ENCODE peak calls at places on chromosomes 3 and 15, in seven cellular contexts. G is fibroblast of lung; N is HAP-1; D is naive thymus-derived CD4-positive, alpha-beta T cell; Z is transverse colon; B is cardiac muscle cell; Y is hepatocyte. J is an unnamed sample. For H3K4me1, the result is how much of the 10 kb centered on the place peaks cover.

GRCh38 chr15:88950600-88951160 is 37.5 kb upstream of the MFGE8 start:
- DNase-seq in Z (no peak), D (no peak), G (no peak), Y (no peak), B (no peak), N (no peak), J (no peak)

GRCh38 chr3:120203621-120204020 is 81.4 kb downstream of the GPR156 start:
- DNase-seq in N (no peak), G (no peak), B (peak), Y (no peak), D (no peak), Z (no peak), J (no peak)

GRCh38 chr3:169914321-169914720 is 2.9 kb downstream of the SAMD7 start:
- DNase-seq in Z (no peak), N (no peak), B (peak), Y (peak), G (peak), D (no peak), J (no peak)

GRCh38 chr3:107956991-107957467 is 133.8 kb downstream of the CD47 start:
- DNase-seq in Z (peak), Y (peak), D (no peak), B (peak), N (no peak), G (peak), J (peak)

GRCh38 chr15:25241241-25241801 is 197.5 kb downstream of the UBE3A start:
- DNase-seq in N (no peak), B (no peak), Y (no peak), G (no peak), Z (no peak), D (no peak), J (no peak)

GRCh38 chr3:14480207-14481017 is 59.7 kb downstream of the GRIP2 start:
- DNase-seq in D (no peak), N (no peak), Y (peak), G (no peak), Z (no peak), B (peak), J (no peak)

GRCh38 chr3:126714296-126714900 is 10.4 kb downstream of the CHCHD6 start:
- DNase-seq in B (no peak), G (no peak), N (no peak), D (no peak), Z (no peak), Y (no peak), J (no peak)

GRCh38 chr3:10483686-10484345 is 21.6 kb downstream of the ATP2B2 start:
- DNase-seq in N (no peak), G (no peak), Z (no peak), Y (no peak), D (no peak), B (no peak), J (peak)

GRCh38 chr3:61577760-61578159 is 16.4 kb downstream of the PTPRG start:
- DNase-seq in B (no peak), G (no peak), Z (no peak), D (no peak), Y (no peak), N (no peak), J (no peak)

GRCh38 chr3:168121175-168121853 is 25.6 kb upstream of the GOLIM4 start:
- DNase-seq in B (peak), Y (no peak), D (no peak), G (peak), Z (peak), N (no peak), J (no peak)

GRCh38 chr3:123678108-123678511 is 93.3 kb upstream of the HACD2 start:
- DNase-seq in Y (no peak), G (peak), D (no peak), Z (no peak), B (peak), N (no peak), J (no peak)

GRCh38 chr3:106534206-106534605 is 665.4 kb upstream of the CBLB start:
- DNase-seq in B (peak), N (no peak), D (peak), Z (peak), Y (no peak), G (no peak), J (peak)

GRCh38 chr3:165983284-165983683 is 146.1 kb upstream of the BCHE start:
- DNase-seq in Y (no peak), Z (no peak), N (no peak), B (no peak), G (peak), D (no peak), J (no peak)

GRCh38 chr15:80639168-80639555 is 55.9 kb upstream of the ABHD17C start:
- DNase-seq in Y (no peak), D (no peak), Z (no peak), B (no peak), N (no peak), G (no peak), J (no peak)

GRCh38 chr15:58518626-58519025 is 86.8 kb downstream of the LIPC start:
- DNase-seq in N (no peak), G (no peak), D (no peak), B (no peak), Z (no peak), Y (no peak), J (no peak)

GRCh38 chr3:18199757-18200156 is 225.4 kb downstream of the SATB1 start:
- DNase-seq in N (no peak), D (no peak), B (no peak), G (no peak), Z (no peak), Y (no peak), J (no peak)

GRCh38 chr3:2110597-2111117 is 12.0 kb downstream of the CNTN4 start:
- DNase-seq in N (no peak), D (no peak), G (no peak), B (no peak), Y (no peak), Z (no peak), J (no peak)

GRCh38 chr3:54895613-54896012 is 32.2 kb downstream of the LRTM1 start:
- DNase-seq in B (no peak), D (no peak), Y (no peak), Z (no peak), G (no peak), N (no peak), J (no peak)

GRCh38 chr3:46505953-46506352 is 8.2 kb downstream of the RTP3 start:
- DNase-seq in G (no peak), N (no peak), B (no peak), Y (no peak), D (no peak), Z (no peak), J (no peak)

GRCh38 chr3:127645371-127646015 is 16.5 kb downstream of the PODXL2 start:
- DNase-seq in Z (no peak), B (no peak), N (no peak), D (no peak), Y (no peak), G (no peak), J (no peak)

GRCh38 chr3:33658971-33659848 is 58.8 kb downstream of the CLASP2 start:
- DNase-seq in D (no peak), B (peak), Z (peak), Y (peak), N (peak), G (peak), J (peak)

GRCh38 chr3:124202754-124203153 is 210.8 kb upstream of the ROPN1 start:
- DNase-seq in G (peak), Z (peak), D (no peak), B (peak), Y (peak), N (no peak), J (no peak)

GRCh38 chr3:186277268-186277909 is 84.6 kb downstream of the DGKG start:
- DNase-seq in G (peak), B (peak), D (no peak), Y (peak), N (peak), Z (no peak), J (no peak)

GRCh38 chr3:43621406-43621973 is 321 bp downstream of the ANO10 start:
- DNase-seq in Y (peak), B (no peak), Z (peak), N (no peak), D (no peak), G (no peak), J (peak)

GRCh38 chr3:129942296-129942695 is 32.2 kb upstream of the TRH start:
- DNase-seq in N (peak), Z (peak), Y (peak), D (no peak), B (peak), G (peak), J (no peak)

GRCh38 chr3:194322701-194323174 is 28.4 kb downstream of the CPN2 start:
- DNase-seq in B (no peak), Y (peak), N (no peak), D (no peak), Z (no peak), G (peak), J (peak)

GRCh38 chr15:55283295-55284147 is 6.1 kb downstream of the RAB27A start:
- DNase-seq in G (no peak), Y (no peak), B (no peak), Z (no peak), D (no peak), N (no peak), J (peak)

GRCh38 chr3:46479696-46480095 is 15.0 kb upstream of the LTF start:
- DNase-seq in B (no peak), N (no peak), Y (no peak), G (no peak), Z (no peak), D (no peak), J (no peak)

GRCh38 chr3:184760337-184761119 is 48.7 kb upstream of the MAGEF1 start:
- DNase-seq in Z (no peak), D (no peak), Y (no peak), B (no peak), G (no peak), N (no peak), J (no peak)

GRCh38 chr15:59298876-59299275 is 73.8 kb downstream of the MYO1E start:
- DNase-seq in G (no peak), Y (no peak), B (no peak), D (no peak), Z (no peak), N (no peak), J (no peak)

GRCh38 chr15:81400640-81401236 is 26.7 kb upstream of the TMC3 start:
- DNase-seq in Y (peak), G (peak), B (peak), Z (no peak), N (peak), D (no peak), J (no peak)

GRCh38 chr3:184289426-184289938 is 9.6 kb upstream of the PSMD2 start:
- DNase-seq in Y (peak), N (peak), Z (peak), G (peak), B (peak), D (peak), J (peak)

GRCh38 chr3:195394024-195394423 is 48.8 kb downstream of the ACAP2 start:
- DNase-seq in B (no peak), D (no peak), Y (no peak), G (no peak), N (no peak), Z (no peak), J (no peak)
- H3K4me3 ChIP-seq in B (no peak), D (no peak), Y (no peak), G (no peak), N (no peak), Z (no peak), J (no peak)

DNA sequence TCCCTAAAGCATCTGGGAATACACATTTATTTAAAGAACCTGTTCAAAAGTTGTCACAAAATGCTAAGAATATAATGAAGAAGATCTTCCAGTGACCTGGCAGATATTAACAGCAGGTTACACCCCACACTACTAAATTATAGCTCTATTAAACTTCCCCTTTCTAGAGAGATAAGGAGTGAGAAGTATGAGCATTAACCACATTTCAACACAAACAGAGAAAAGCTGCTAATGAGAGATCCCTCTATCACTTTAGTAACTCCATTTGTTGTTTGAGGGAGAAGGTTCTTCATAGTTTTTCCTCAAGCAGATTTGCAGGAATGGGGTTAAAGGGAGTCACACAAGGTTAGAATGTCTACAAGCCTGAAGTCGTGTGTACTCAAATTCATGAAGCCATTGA is 3.6 kb downstream of the COL8A1 start:
- DNase-seq in Z (no peak), B (no peak), N (no peak), D (no peak), Y (no peak), G (no peak), J (no peak)
- H3K4me1 ChIP-seq in Z (under half), B (under half), N (under half), D (under half), Y (under half), G (under half), J (under half)

DNA sequence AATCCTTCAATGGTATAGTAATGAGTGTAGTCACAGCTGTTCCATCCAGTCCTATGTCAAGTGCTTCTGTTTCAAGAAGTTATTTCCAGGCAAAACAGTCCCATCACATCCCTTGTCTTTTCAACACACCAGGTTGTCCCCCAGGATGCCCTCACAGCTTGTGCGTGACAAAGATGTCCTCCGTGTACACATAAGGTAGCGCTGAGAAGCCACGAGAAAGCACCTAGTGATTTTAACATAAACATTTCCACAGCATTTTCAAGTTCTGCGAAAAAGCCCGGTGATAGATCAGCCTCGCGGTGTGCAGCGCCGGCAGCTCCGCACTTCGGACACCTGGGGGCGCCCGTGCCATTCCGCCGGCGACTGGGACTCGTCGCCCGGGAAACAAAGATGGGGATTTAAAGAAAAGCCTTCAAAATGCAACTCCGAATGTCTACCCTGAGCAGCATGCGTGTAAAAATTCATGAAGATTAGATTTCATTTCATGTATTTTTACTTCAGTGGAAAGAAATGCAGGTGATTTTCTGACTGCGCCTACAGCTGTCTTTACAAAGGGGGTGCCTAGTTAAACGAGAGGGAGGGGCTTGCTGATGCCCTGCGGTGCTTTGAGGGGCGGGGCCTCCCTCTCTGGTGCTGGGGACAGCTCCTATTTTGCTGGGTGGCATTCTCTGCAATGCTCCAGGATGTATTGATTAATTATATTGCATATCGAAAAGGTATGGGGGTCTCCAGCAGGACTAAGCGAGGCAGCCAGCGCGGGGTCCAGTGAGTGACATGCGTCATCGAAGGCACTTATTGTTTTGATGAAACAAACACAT is 49.9 kb downstream of the KY start:
- DNase-seq in G (peak), Z (peak), Y (peak), B (peak), N (peak), D (peak), J (peak)
- H3K4me3 ChIP-seq in G (no peak), Z (no peak), Y (no peak), B (no peak), N (no peak), D (no peak), J (no peak)

GRCh38 chr3:23832523-23832922 is 26.8 kb downstream of the UBE2E1 start:
- DNase-seq in G (no peak), Z (no peak), Y (no peak), D (no peak), B (no peak), N (no peak), J (no peak)
- H3K4me1 ChIP-seq in G (under half), Z (under half), Y (under half), D (under half), B (under half), N (under half), J (under half)

DNA sequence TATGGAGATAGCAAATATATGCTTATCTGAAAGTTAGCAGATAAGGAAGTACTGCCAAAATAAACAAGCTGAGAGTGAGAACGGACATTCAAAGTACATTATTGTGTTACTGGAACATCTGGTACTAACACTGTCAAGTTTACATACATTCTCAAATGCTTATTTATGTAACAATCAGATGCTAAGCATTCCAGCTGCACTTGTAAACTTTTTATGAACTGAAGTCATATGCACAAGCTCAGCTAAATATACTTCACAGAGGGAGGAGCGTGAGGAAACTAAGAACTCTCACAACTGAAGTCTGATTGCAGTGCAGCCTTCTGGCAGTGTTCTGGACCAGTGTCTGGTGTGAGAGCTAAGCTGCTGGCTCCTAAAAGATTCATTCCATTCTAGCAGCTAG is 223.7 kb upstream of the NANOGP8 start:
- DNase-seq in Z (peak), N (no peak), D (no peak), B (peak), G (peak), Y (peak), J (no peak)
- H3K4me3 ChIP-seq in Z (no peak), N (no peak), D (no peak), B (no peak), G (no peak), Y (no peak), J (no peak)

GRCh38 chr3:17065315-17065714 is 180.6 kb downstream of the PLCL2 start:
- DNase-seq in D (no peak), Y (no peak), Z (no peak), G (no peak), B (no peak), N (no peak), J (no peak)
- H3K4me1 ChIP-seq in D (under half), Y (under half), Z (under half), G (under half), B (under half), N (under half), J (under half)

GRCh38 chr3:36989000-36989399 is 3.9 kb downstream of the EPM2AIP1 start:
- DNase-seq in D (no peak), Y (no peak), G (no peak), Z (no peak), N (no peak), B (no peak), J (no peak)
- H3K4me3 ChIP-seq in D (no peak), Y (no peak), G (peak), Z (peak), N (peak), B (peak), J (peak)

DNA sequence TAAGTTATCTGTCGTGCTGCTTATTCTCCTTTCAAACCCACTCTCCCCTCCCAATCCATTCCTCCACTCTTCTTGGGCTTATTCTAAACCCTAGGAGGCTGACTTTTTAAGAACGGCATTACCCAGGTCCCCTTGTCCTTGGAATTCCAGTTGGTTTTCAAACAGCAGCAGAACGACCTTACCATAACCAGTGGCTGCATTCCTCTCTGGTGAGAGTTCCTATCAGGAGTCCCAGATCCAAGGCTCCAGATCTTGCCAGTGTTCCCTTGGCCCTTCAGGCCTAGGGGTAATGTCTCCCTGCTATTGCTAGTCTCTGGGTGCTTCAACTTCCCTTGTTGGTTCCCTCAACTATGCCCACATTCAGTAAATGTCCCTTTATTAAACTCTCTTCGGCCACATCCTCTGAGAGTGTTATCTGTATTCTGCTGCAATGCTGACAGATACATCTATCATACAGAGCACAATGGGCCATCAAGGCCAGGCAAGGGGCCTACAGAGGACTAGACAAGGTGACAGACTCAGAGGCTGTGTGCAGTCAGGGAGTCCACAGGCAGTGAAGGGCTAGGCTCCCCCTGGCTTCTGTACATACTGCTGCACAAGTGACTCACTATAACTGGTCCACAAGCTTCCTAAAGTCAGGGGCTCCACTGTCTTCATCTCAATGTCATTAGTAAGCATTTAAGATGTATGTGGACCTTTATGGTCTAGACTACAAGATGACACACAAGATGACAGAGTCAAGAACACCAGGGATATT is 10.1 kb downstream of the LYSMD2 start:
- DNase-seq in B (peak), D (no peak), Z (no peak), N (no peak), G (peak), Y (no peak), J (no peak)
- H3K4me1 ChIP-seq in B (under half), D (under half), Z (under half), N (under half), G (under half), Y (under half), J (under half)

DNA sequence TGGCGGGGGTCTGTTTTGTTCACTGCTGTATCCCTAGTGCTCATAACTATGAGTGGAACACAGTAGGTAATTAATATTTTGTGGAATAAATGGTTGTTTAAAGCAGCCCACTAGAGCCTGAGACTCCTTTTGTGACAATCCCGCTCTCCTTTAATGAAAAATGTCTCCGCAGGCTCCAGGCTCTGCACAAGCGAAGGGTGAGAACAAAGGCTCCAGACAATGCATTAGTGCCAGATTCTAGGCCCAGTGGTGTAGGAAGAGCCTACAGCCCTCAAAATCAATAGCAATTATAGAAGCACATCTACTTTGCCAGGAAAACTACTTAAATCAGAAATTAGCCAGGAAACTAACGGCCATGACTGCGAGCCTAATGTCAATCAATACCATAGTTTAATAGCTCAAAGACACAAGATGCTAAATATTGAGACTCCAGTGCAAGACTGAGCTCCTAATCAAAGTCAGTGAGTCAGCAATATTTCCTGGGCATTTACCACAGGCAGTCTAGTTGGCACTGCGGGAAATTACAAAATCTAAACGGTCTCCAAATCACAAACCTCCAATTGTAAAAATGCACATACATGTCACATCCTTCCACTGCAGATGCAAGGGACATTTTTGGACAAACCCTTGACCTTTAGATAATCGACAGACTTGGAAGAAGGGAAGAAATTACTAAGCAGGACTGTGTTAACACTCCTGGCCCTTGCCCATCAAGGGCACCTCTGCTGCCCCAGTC is 2.3 kb downstream of the ANXA2 start:
- DNase-seq in D (no peak), Y (no peak), G (no peak), N (peak), Z (no peak), B (no peak), J (no peak)
- H3K4me3 ChIP-seq in D (no peak), Y (peak), G (peak), N (peak), Z (peak), B (no peak), J (peak)